ENCODE peak calls at places on chromosomes 2 and 18, in seven cellular contexts. J is stimulated activated CD8-positive, alpha-beta memory T cell treated with anti-CD3 and anti-CD28 coated beads, Interleukin-15, amount 100 ng/mL, for 24 hours; W is GM13976; A is fibroblast of pulmonary artery; O is fibroblast of the conjunctiva; E is KG1; M is SW480. X is an unnamed sample.

GRCh38 chr18:48765053-48765452 is 185.7 kb downstream of the SMAD7 start:
- DNase-seq in J (no peak), W (no peak), A (no peak), O (no peak), E (no peak), M (no peak), X (no peak)

GRCh38 chr2:236168110-236169067 is at the start of gene GBX2:
- DNase-seq in J (no peak), W (no peak), A (peak), O (no peak), E (no peak), M (peak), X (no peak)

GRCh38 chr2:240956161-240956934 is 42.1 kb upstream of the SNED1 start:
- DNase-seq in J (no peak), W (no peak), A (no peak), O (no peak), E (no peak), M (no peak), X (no peak)

GRCh38 chr2:62329797-62330196 is 133.9 kb downstream of the B3GNT2 start:
- DNase-seq in J (no peak), W (no peak), A (no peak), O (no peak), E (no peak), M (no peak), X (no peak)

GRCh38 chr2:150571121-150571520 is 83.7 kb upstream of the RND3 start:
- DNase-seq in J (no peak), W (no peak), A (peak), O (no peak), E (no peak), M (no peak), X (no peak)

GRCh38 chr2:176082885-176083731 is 654 bp downstream of the EVX2 start:
- DNase-seq in J (no peak), W (peak), A (no peak), O (no peak), E (no peak), M (no peak), X (no peak)

GRCh38 chr2:51103205-51103604 is 71.3 kb upstream of the NRXN1 start:
- DNase-seq in J (no peak), W (no peak), A (peak), O (no peak), E (peak), M (peak), X (no peak)

GRCh38 chr18:26511339-26512071 is 36.8 kb downstream of the KCTD1 start:
- DNase-seq in J (no peak), W (no peak), A (no peak), O (no peak), E (no peak), M (no peak), X (no peak)

GRCh38 chr2:188227713-188228112 is 64.0 kb upstream of the GULP1 start:
- DNase-seq in J (no peak), W (no peak), A (no peak), O (no peak), E (no peak), M (no peak), X (no peak)

GRCh38 chr2:238160206-238161129 is 1.7 kb downstream of the ERFE start:
- DNase-seq in J (no peak), W (no peak), A (peak), O (no peak), E (no peak), M (no peak), X (no peak)

GRCh38 chr18:27845897-27846296 is 331.0 kb downstream of the CDH2 start:
- DNase-seq in J (no peak), W (no peak), A (no peak), O (no peak), E (peak), M (no peak), X (no peak)

GRCh38 chr2:100752628-100753333 is 67.2 kb upstream of the NPAS2 start:
- DNase-seq in J (no peak), W (no peak), A (peak), O (peak), E (no peak), M (peak), X (no peak)

GRCh38 chr2:27240406-27240805 is 22.4 kb downstream of the SLC30A3 start:
- DNase-seq in J (no peak), W (no peak), A (no peak), O (no peak), E (no peak), M (no peak), X (no peak)

X was measured in C1 segment of cervical spinal cord.